ENCODE peak calls at places on chromosomes 13 and 19, in seven cellular contexts. F is testis, I is trophoblast cell, V is fibroblast of lung, O is thoracic aorta, L is endodermal cell, R is heart left ventricle. E is an unnamed sample.

GRCh38 chr19:15427350-15427700 is 8.5 kb upstream of the AKAP8L start:
- DNase-seq in O (no peak), R (no peak), L (no peak), I (no peak), V (no peak), F (no peak), E (no peak)

GRCh38 chr19:42596391-42597071 is 1.8 kb upstream of the CEACAM8 start:
- DNase-seq in R (peak; percentile 16), I (peak; percentile 10), F (peak; percentile 55), V (peak; percentile 7), O (no peak), L (peak; percentile 84), E (peak; percentile 16)

GRCh38 chr19:29549105-29550070 is 23.6 kb downstream of the VSTM2B start:
- DNase-seq in F (no peak), I (no peak), L (no peak), V (no peak), O (no peak), R (no peak), E (no peak)

GRCh38 chr13:97125810-97126738 is 96.1 kb upstream of the MBNL2 start:
- DNase-seq in O (no peak), F (no peak), R (no peak), L (no peak), V (no peak), I (no peak), E (no peak)

GRCh38 chr13:79913141-79913827 is 427.6 kb downstream of the SPRY2 start:
- DNase-seq in L (no peak), I (no peak), F (no peak), V (no peak), O (no peak), R (no peak), E (no peak)

GRCh38 chr19:10669246-10669645 is 15.1 kb downstream of the ILF3 start:
- DNase-seq in O (no peak), I (no peak), L (no peak), V (no peak), F (no peak), R (no peak), E (no peak)

GRCh38 chr19:7197169-7197759 is 97.0 kb downstream of the INSR start:
- DNase-seq in O (peak; percentile 94), R (peak; percentile 92), L (peak; percentile 92), I (peak; percentile 97), F (peak; percentile 95), V (peak; percentile 95), E (peak; percentile 37)

GRCh38 chr19:43395561-43395960 is 19.1 kb upstream of the TEX101 start:
- DNase-seq in V (no peak), L (no peak), I (no peak), F (no peak), R (no peak), O (no peak), E (no peak)

GRCh38 chr13:33721719-33722118 is 96.2 kb upstream of the RFC3 start:
- DNase-seq in V (peak; percentile 30), R (no peak), I (peak; percentile 18), F (no peak), O (no peak), L (no peak), E (no peak)

GRCh38 chr13:86862137-86862536 is 809.0 kb upstream of the SLITRK5 start:
- DNase-seq in V (no peak), I (no peak), F (no peak), O (no peak), L (no peak), R (no peak), E (no peak)

GRCh38 chr19:44107751-44108150 is 5.4 kb upstream of the ZNF225 start:
- DNase-seq in L (no peak), R (no peak), I (no peak), V (no peak), F (no peak), O (no peak), E (no peak)

GRCh38 chr19:4518345-4519171 is at the start of gene PLIN4:
- DNase-seq in V (peak; percentile 93), L (peak; percentile 77), R (peak; percentile 84), O (no peak), I (no peak), F (peak; percentile 66), E (no peak)

GRCh38 chr13:110475550-110476219 is 85.8 kb downstream of the RAB20 start:
- DNase-seq in I (no peak), F (no peak), V (no peak), R (no peak), L (no peak), O (no peak), E (no peak)

GRCh38 chr19:35015576-35016351 is 14.5 kb upstream of the SCN1B start:
- DNase-seq in R (no peak), V (peak; percentile 49), I (no peak), O (no peak), L (no peak), F (no peak), E (no peak)

GRCh38 chr19:38898788-38899446 is 501 bp downstream of the SIRT2 start:
- DNase-seq in V (peak; percentile 12), I (no peak), F (no peak), L (no peak), O (no peak), R (no peak), E (no peak)

GRCh38 chr19:33280351-33280921 is 21.9 kb downstream of the CEBPA start:
- DNase-seq in I (no peak), V (no peak), O (no peak), R (no peak), F (no peak), L (no peak), E (no peak)

GRCh38 chr13:23321534-23322241 is 111.8 kb downstream of the SACS start:
- DNase-seq in V (peak; percentile 90), F (no peak), L (no peak), O (peak; percentile 63), R (peak; percentile 32), I (peak; percentile 62), E (no peak)

GRCh38 chr19:19495614-19496603 is 19.4 kb downstream of the TSSK6 start:
- DNase-seq in L (no peak), I (no peak), O (no peak), R (no peak), V (no peak), F (no peak), E (no peak)

GRCh38 chr19:19499272-19499995 is 15.9 kb downstream of the TSSK6 start:
- DNase-seq in L (no peak), R (no peak), V (no peak), F (no peak), O (no peak), I (no peak), E (no peak)

GRCh38 chr19:19501798-19502197 is 13.6 kb downstream of the TSSK6 start:
- DNase-seq in I (no peak), V (no peak), F (no peak), L (no peak), R (no peak), O (no peak), E (no peak)

GRCh38 chr19:19500975-19501644 is 14.2 kb downstream of the TSSK6 start:
- DNase-seq in O (no peak), I (no peak), L (no peak), R (no peak), V (no peak), F (no peak), E (no peak)

DNA sequence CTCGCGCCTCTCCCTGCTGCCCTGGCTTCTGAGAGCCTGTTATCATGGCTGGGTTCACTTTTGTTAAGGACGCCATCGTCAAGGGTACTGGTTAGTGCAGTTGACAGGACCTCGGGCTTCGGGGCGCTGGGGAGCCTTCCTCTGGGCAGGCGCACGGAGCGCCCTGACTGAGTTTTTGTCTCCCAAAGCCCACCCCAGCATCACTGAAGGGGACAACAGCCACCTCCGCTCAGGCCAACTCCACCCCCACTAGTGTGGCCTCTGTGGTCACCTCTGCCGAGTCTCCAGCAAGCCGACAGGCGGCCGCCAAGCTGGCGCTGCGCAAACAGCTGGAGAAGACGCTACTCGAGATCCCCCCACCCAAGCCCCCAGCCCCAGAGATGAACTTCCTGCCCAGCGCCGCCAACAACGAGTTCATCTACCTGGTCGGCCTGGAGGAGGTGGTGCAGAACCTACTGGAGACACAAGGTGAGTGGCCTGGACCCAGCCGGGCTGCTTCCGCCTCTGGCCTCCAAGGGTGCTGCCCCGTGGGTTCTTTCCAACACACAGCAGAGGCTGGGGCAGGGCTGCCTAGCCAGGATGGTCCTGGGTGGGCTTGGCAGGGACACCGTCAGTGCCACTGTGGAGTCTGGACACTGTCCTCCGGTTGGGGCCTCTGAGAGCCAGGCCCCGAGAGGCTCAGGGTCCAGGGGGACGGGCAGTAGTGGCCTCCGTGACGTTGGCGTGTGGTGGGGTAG is 16.9 kb downstream of the TSSK6 start:
- DNase-seq in L (no peak), I (no peak), R (no peak), O (no peak), F (no peak), V (no peak), E (no peak)
- H3K36me3 ChIP-seq in L (peaks cover 81% of the 10 kb centered on the region), I (peaks cover 92% of the 10 kb centered on the region), R (peaks cover 95% of the 10 kb centered on the region), O (peaks cover 70% of the 10 kb centered on the region), F (no peaks in the 10 kb centered on the region), V (peaks cover 43% of the 10 kb centered on the region), E (peaks cover 63% of the 10 kb centered on the region)

DNA sequence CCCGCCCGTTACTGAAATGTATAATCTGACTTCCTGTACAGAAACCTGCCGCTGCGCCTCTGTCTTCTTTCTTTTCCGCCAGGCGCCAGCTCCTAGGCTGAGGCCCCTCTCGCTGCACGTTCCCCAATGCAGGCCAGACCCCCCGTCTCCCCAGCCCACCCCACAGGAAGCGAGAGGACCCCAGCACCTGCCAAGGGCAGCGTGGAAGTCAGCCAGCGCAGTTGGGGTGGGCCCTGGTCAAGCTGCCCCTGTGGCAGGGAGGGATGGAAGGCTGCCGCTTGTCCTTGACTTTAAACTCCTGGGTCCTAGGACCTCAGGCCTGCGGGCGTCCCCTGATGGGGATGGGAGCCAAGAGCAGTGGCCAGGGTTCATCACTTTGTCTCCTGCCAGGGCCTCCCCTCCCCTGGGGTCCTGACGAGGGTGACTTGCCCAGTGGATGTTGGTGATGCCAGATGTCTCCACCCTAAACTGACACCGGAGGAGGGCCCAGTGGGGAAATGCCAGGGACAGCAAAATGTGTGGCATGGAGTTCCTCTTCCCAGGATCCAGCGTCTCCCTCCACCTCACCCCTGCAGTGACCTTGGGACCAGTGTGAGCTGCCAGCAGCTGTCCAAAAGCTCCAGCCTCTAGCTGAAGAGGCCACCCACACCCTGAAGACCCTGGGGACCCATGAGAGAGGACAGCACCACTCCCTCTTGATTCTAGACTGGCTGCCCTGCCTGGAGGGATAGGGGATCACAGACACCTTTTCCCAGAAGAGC is 8.5 kb upstream of the MARCHF2 start:
- DNase-seq in L (no peak), O (no peak), R (no peak), F (peak; percentile 46), V (no peak), I (no peak), E (no peak)
- H3K36me3 ChIP-seq in L (peaks cover 32% of the 10 kb centered on the region), O (peaks cover 44% of the 10 kb centered on the region), R (peaks cover 54% of the 10 kb centered on the region), F (no peaks in the 10 kb centered on the region), V (peaks cover 8% of the 10 kb centered on the region), I (peaks cover 45% of the 10 kb centered on the region), E (peaks cover 31% of the 10 kb centered on the region)

DNA sequence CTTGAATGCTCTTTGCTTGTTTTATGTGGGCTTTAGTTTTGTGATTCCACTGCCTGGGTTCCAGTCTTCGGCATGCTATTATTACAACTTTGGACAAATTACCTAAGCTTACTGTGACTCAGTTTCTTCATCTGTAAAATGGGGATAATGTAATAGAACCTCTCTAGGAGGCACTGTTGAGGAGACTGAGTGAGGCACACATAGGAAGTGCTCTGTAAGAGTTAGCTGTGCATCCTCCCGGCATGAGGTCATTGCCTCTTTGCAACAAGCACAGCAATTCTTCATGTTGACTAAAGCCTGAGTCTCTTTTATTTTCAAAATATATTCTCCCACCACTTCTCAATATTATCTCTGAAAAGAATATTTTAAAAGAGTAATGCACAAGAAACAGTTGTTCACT is 227.4 kb downstream of the DLEU7 start:
- DNase-seq in F (no peak), I (no peak), O (no peak), V (peak; percentile 64), L (no peak), R (no peak), E (no peak)
- H3K36me3 ChIP-seq in F (no peaks in the 10 kb centered on the region), I (no peaks in the 10 kb centered on the region), O (no peaks in the 10 kb centered on the region), V (no peaks in the 10 kb centered on the region), L (no peaks in the 10 kb centered on the region), R (no peaks in the 10 kb centered on the region), E (no peaks in the 10 kb centered on the region)

GRCh38 chr19:19679176-19680073 is 10.8 kb downstream of the ZNF101 start:
- DNase-seq in I (peak; percentile 78), V (no peak), O (no peak), R (no peak), F (peak; percentile 1), L (no peak), E (no peak)
- H3K36me3 ChIP-seq in I (peaks cover 26% of the 10 kb centered on the region), V (peaks cover 2% of the 10 kb centered on the region), O (peaks cover 35% of the 10 kb centered on the region), R (peaks cover 52% of the 10 kb centered on the region), F (no peaks in the 10 kb centered on the region), L (peaks cover 87% of the 10 kb centered on the region), E (peaks cover 19% of the 10 kb centered on the region)